ENCODE peak calls at places on chromosome 6, in eight cellular contexts. X is fibroblast of pulmonary artery; H is fibroblast of the conjunctiva; Y is cardiac septum; E is neuronal stem cell; G is activated T-helper 1 cell treated with Interleukin-2 at 50 U/mL for 16 hours; I is stimulated activated naive B cell treated with anti-CD40 and anti-IgM and Interleukin-4, amounts not matched to agents 10 μg/mL and 1 μg/mL and 100 μg/mL, for 72 hours; C is effector CD4-positive, alpha-beta T cell. Q is an unnamed sample.

GRCh38 chr6:155939253-155939652 is 483.6 kb upstream of the NOX3 start:
- DNase-seq in Y (no peak), H (no peak), X (no peak), C (no peak), G (no peak), I (no peak), E (no peak), Q (no peak)

GRCh38 chr6:100269189-100269588 is 195.5 kb downstream of the SIM1 start:
- DNase-seq in Y (no peak), X (peak), G (no peak), H (peak), C (no peak), I (no peak), E (no peak), Q (peak)

GRCh38 chr6:113315879-113316278 is 541.3 kb upstream of the MARCKS start:
- DNase-seq in Y (no peak), C (no peak), E (no peak), X (peak), I (no peak), H (no peak), G (no peak), Q (no peak)

GRCh38 chr6:36858407-36858981 is 16.1 kb downstream of the PPIL1 start:
- DNase-seq in H (no peak), E (no peak), C (no peak), Y (no peak), G (no peak), X (peak), I (no peak), Q (peak)

GRCh38 chr6:43747734-43748133 is 22.3 kb upstream of the VEGFA start:
- DNase-seq in H (no peak), Y (peak), E (no peak), G (no peak), I (no peak), X (no peak), C (no peak), Q (no peak)

GRCh38 chr6:45163952-45164766 is 164.0 kb upstream of the RUNX2 start:
- DNase-seq in Y (no peak), E (no peak), C (no peak), H (no peak), I (peak), X (no peak), G (no peak), Q (no peak)

GRCh38 chr6:54217018-54217417 is 91.2 kb upstream of the TINAG start:
- DNase-seq in H (no peak), Y (no peak), X (no peak), I (no peak), C (no peak), G (no peak), E (no peak), Q (no peak)

GRCh38 chr6:46626228-46626909 is 26.2 kb downstream of the CYP39A1 start:
- DNase-seq in I (no peak), H (peak), C (no peak), X (peak), E (peak), Y (no peak), G (no peak), Q (peak)

GRCh38 chr6:28258877-28259777 is at the start of gene NKAPL:
- DNase-seq in X (peak), E (no peak), G (peak), C (no peak), I (peak), Y (peak), H (peak), Q (peak)

GRCh38 chr6:15329154-15329781 is 83.4 kb downstream of the JARID2 start:
- DNase-seq in G (no peak), X (peak), Y (no peak), C (no peak), E (no peak), H (peak), I (no peak), Q (peak)

GRCh38 chr6:28142446-28142845 is 763 bp downstream of the ZKSCAN8 start:
- DNase-seq in G (no peak), Y (no peak), E (no peak), H (no peak), I (no peak), C (no peak), X (no peak), Q (no peak)

GRCh38 chr6:12137480-12137879 is 125.4 kb downstream of the HIVEP1 start:
- DNase-seq in C (no peak), I (no peak), G (no peak), H (peak), X (peak), Y (no peak), E (no peak), Q (peak)

GRCh38 chr6:140192018-140192417 is 817.6 kb upstream of the CITED2 start:
- DNase-seq in E (no peak), Y (no peak), G (no peak), H (no peak), I (no peak), X (no peak), C (no peak), Q (no peak)

GRCh38 chr6:44446626-44447297 is 59.3 kb downstream of the CDC5L start:
- DNase-seq in E (no peak), I (no peak), X (peak), Y (no peak), G (no peak), C (no peak), H (no peak), Q (peak)

Q was measured in amniotic epithelial cell.